ENCODE peak calls at places on chromosome 5, in nine cellular contexts. One of them, this sample, is unnamed.

GRCh38 chr5:102974177-102974576 is 145.8 kb downstream of the GIN1 start:
- DNase-seq in brain microvascular endothelial cell: no peak
- DNase-seq in WERI-Rb-1: no peak
- DNase-seq in A549: no peak
- DNase-seq in SJSA1: no peak
- DNase-seq in cardiac fibroblast: no peak
- DNase-seq in psoas muscle: no peak
- DNase-seq in IMR-90: no peak
- DNase-seq in upper lobe of left lung: no peak
- DNase-seq in this sample: no peak

GRCh38 chr5:168820776-168821302 is 241.7 kb upstream of the PANK3 start:
- DNase-seq in psoas muscle: no peak
- DNase-seq in cardiac fibroblast: no peak
- DNase-seq in brain microvascular endothelial cell: no peak
- DNase-seq in upper lobe of left lung: no peak
- DNase-seq in SJSA1: no peak
- DNase-seq in WERI-Rb-1: peak; percentile 55
- DNase-seq in A549: no peak
- DNase-seq in IMR-90: no peak
- DNase-seq in this sample: no peak

GRCh38 chr5:80707645-80708044 is 52.9 kb upstream of the DHFR start:
- DNase-seq in SJSA1: no peak
- DNase-seq in A549: no peak
- DNase-seq in IMR-90: peak; percentile 56
- DNase-seq in psoas muscle: no peak
- DNase-seq in upper lobe of left lung: no peak
- DNase-seq in cardiac fibroblast: no peak
- DNase-seq in brain microvascular endothelial cell: no peak
- DNase-seq in WERI-Rb-1: no peak
- DNase-seq in this sample: no peak

GRCh38 chr5:36815871-36816270 is 60.7 kb upstream of the NIPBL start:
- DNase-seq in upper lobe of left lung: no peak
- DNase-seq in brain microvascular endothelial cell: no peak
- DNase-seq in cardiac fibroblast: no peak
- DNase-seq in SJSA1: no peak
- DNase-seq in WERI-Rb-1: no peak
- DNase-seq in A549: no peak
- DNase-seq in psoas muscle: no peak
- DNase-seq in IMR-90: no peak
- DNase-seq in this sample: no peak

GRCh38 chr5:141841781-141842180 is 36.4 kb downstream of the PCDH1 start:
- DNase-seq in psoas muscle: no peak
- DNase-seq in A549: no peak
- DNase-seq in upper lobe of left lung: peak; percentile 86
- DNase-seq in WERI-Rb-1: no peak
- DNase-seq in SJSA1: no peak
- DNase-seq in brain microvascular endothelial cell: no peak
- DNase-seq in cardiac fibroblast: no peak
- DNase-seq in IMR-90: no peak
- DNase-seq in this sample: no peak

GRCh38 chr5:158725223-158725825 is 374.4 kb downstream of the EBF1 start:
- DNase-seq in A549: peak; percentile 16
- DNase-seq in brain microvascular endothelial cell: no peak
- DNase-seq in psoas muscle: no peak
- DNase-seq in upper lobe of left lung: no peak
- DNase-seq in SJSA1: no peak
- DNase-seq in IMR-90: no peak
- DNase-seq in cardiac fibroblast: no peak
- DNase-seq in WERI-Rb-1: no peak
- DNase-seq in this sample: no peak

GRCh38 chr5:168792678-168793077 is 213.5 kb upstream of the PANK3 start:
- DNase-seq in psoas muscle: no peak
- DNase-seq in cardiac fibroblast: no peak
- DNase-seq in brain microvascular endothelial cell: no peak
- DNase-seq in A549: no peak
- DNase-seq in SJSA1: no peak
- DNase-seq in IMR-90: no peak
- DNase-seq in upper lobe of left lung: no peak
- DNase-seq in WERI-Rb-1: no peak
- DNase-seq in this sample: no peak

GRCh38 chr5:71957431-71957934 is 149.8 kb upstream of the MAP1B start:
- DNase-seq in upper lobe of left lung: no peak
- DNase-seq in SJSA1: no peak
- DNase-seq in brain microvascular endothelial cell: no peak
- DNase-seq in IMR-90: no peak
- DNase-seq in WERI-Rb-1: no peak
- DNase-seq in cardiac fibroblast: no peak
- DNase-seq in A549: no peak
- DNase-seq in psoas muscle: no peak
- DNase-seq in this sample: no peak

GRCh38 chr5:126251024-126251423 is 172.2 kb upstream of the GRAMD2B start:
- DNase-seq in brain microvascular endothelial cell: no peak
- DNase-seq in upper lobe of left lung: no peak
- DNase-seq in SJSA1: no peak
- DNase-seq in psoas muscle: no peak
- DNase-seq in WERI-Rb-1: no peak
- DNase-seq in A549: no peak
- DNase-seq in cardiac fibroblast: no peak
- DNase-seq in IMR-90: no peak
- DNase-seq in this sample: no peak

GRCh38 chr5:36374275-36374862 is 72.7 kb upstream of the RANBP3L start:
- DNase-seq in upper lobe of left lung: no peak
- DNase-seq in IMR-90: peak; percentile 48
- DNase-seq in brain microvascular endothelial cell: peak; percentile 54
- DNase-seq in WERI-Rb-1: no peak
- DNase-seq in cardiac fibroblast: peak; percentile 80
- DNase-seq in SJSA1: no peak
- DNase-seq in psoas muscle: peak; percentile 56
- DNase-seq in A549: no peak
- DNase-seq in this sample: no peak

GRCh38 chr5:167785896-167786295 is 505.5 kb upstream of the WWC1 start:
- DNase-seq in IMR-90: no peak
- DNase-seq in brain microvascular endothelial cell: no peak
- DNase-seq in SJSA1: no peak
- DNase-seq in cardiac fibroblast: no peak
- DNase-seq in upper lobe of left lung: no peak
- DNase-seq in A549: no peak
- DNase-seq in psoas muscle: no peak
- DNase-seq in WERI-Rb-1: no peak
- DNase-seq in this sample: no peak

GRCh38 chr5:1892685-1893445 is 10.1 kb upstream of the IRX4 start:
- DNase-seq in upper lobe of left lung: no peak
- DNase-seq in psoas muscle: peak; percentile 10
- DNase-seq in cardiac fibroblast: no peak
- DNase-seq in IMR-90: no peak
- DNase-seq in WERI-Rb-1: no peak
- DNase-seq in SJSA1: no peak
- DNase-seq in A549: no peak
- DNase-seq in brain microvascular endothelial cell: no peak
- DNase-seq in this sample: no peak

GRCh38 chr5:154858972-154859950 is 834 bp downstream of the CNOT8 start:
- DNase-seq in psoas muscle: no peak
- DNase-seq in upper lobe of left lung: no peak
- DNase-seq in A549: peak; percentile 22
- DNase-seq in cardiac fibroblast: peak; percentile 7
- DNase-seq in SJSA1: peak; percentile 51
- DNase-seq in WERI-Rb-1: no peak
- DNase-seq in IMR-90: no peak
- DNase-seq in brain microvascular endothelial cell: no peak
- DNase-seq in this sample: no peak

GRCh38 chr5:154862766-154863165 is 4.3 kb downstream of the CNOT8 start:
- DNase-seq in A549: no peak
- DNase-seq in upper lobe of left lung: no peak
- DNase-seq in cardiac fibroblast: peak; percentile 15
- DNase-seq in brain microvascular endothelial cell: no peak
- DNase-seq in IMR-90: no peak
- DNase-seq in psoas muscle: no peak
- DNase-seq in WERI-Rb-1: no peak
- DNase-seq in SJSA1: no peak
- DNase-seq in this sample: no peak

GRCh38 chr5:154861946-154862345 is 3.5 kb downstream of the CNOT8 start:
- DNase-seq in psoas muscle: no peak
- DNase-seq in A549: no peak
- DNase-seq in SJSA1: no peak
- DNase-seq in brain microvascular endothelial cell: no peak
- DNase-seq in upper lobe of left lung: no peak
- DNase-seq in WERI-Rb-1: no peak
- DNase-seq in cardiac fibroblast: no peak
- DNase-seq in IMR-90: no peak
- DNase-seq in this sample: no peak

GRCh38 chr5:154860123-154860522 is 1.7 kb downstream of the CNOT8 start:
- DNase-seq in WERI-Rb-1: no peak
- DNase-seq in IMR-90: peak; percentile 77
- DNase-seq in A549: no peak
- DNase-seq in psoas muscle: peak; percentile 64
- DNase-seq in cardiac fibroblast: peak; percentile 68
- DNase-seq in upper lobe of left lung: peak; percentile 83
- DNase-seq in brain microvascular endothelial cell: peak; percentile 61
- DNase-seq in SJSA1: no peak
- DNase-seq in this sample: no peak

GRCh38 chr5:154860765-154861164 is 2.3 kb downstream of the CNOT8 start:
- DNase-seq in WERI-Rb-1: no peak
- DNase-seq in cardiac fibroblast: no peak
- DNase-seq in SJSA1: no peak
- DNase-seq in brain microvascular endothelial cell: no peak
- DNase-seq in upper lobe of left lung: no peak
- DNase-seq in psoas muscle: no peak
- DNase-seq in IMR-90: no peak
- DNase-seq in A549: no peak
- DNase-seq in this sample: no peak
- H3K4me3 ChIP-seq in WERI-Rb-1: no peak overlapping the region
- H3K4me3 ChIP-seq in cardiac fibroblast: no peak overlapping the region
- H3K4me3 ChIP-seq in SJSA1: no peak overlapping the region
- H3K4me3 ChIP-seq in brain microvascular endothelial cell: no peak overlapping the region
- H3K4me3 ChIP-seq in upper lobe of left lung: peak overlapping the region; percentile 77
- H3K4me3 ChIP-seq in psoas muscle: peak overlapping the region; percentile 76
- H3K4me3 ChIP-seq in IMR-90: peak overlapping the region; percentile 61
- H3K4me3 ChIP-seq in A549: no peak overlapping the region
- H3K4me3 ChIP-seq in this sample: peak overlapping the region; percentile 84

GRCh38 chr5:156329197-156329611 is 2.2 kb downstream of the SGCD start:
- DNase-seq in psoas muscle: peak; percentile 73
- DNase-seq in A549: no peak
- DNase-seq in upper lobe of left lung: no peak
- DNase-seq in WERI-Rb-1: no peak
- DNase-seq in cardiac fibroblast: no peak
- DNase-seq in SJSA1: no peak
- DNase-seq in brain microvascular endothelial cell: no peak
- DNase-seq in IMR-90: no peak
- DNase-seq in this sample: no peak
- H3K4me3 ChIP-seq in psoas muscle: peak overlapping the region; percentile 69
- H3K4me3 ChIP-seq in A549: no peak overlapping the region
- H3K4me3 ChIP-seq in upper lobe of left lung: no peak overlapping the region
- H3K4me3 ChIP-seq in WERI-Rb-1: no peak overlapping the region
- H3K4me3 ChIP-seq in cardiac fibroblast: no peak overlapping the region
- H3K4me3 ChIP-seq in SJSA1: no peak overlapping the region
- H3K4me3 ChIP-seq in brain microvascular endothelial cell: no peak overlapping the region
- H3K4me3 ChIP-seq in IMR-90: no peak overlapping the region
- H3K4me3 ChIP-seq in this sample: no peak overlapping the region

DNA sequence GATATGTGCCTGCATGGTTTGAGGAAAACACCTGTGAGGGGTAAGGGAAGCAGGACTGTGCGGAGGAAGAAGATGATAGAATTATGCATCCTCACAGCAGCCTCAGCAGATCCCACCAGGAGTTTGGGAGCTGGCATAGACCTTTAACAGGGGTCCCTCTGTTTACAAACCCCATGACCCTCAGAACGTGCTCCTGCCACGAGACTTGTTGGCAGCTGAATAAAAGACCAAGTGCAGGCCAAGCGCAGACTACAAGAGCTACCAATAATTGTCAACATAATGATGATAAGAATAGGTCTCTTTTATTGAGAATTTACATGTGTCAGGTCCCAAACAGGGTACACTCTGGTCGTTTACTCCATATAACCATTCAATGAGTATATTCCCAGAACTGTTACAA is 236.0 kb downstream of the MED10 start:
- DNase-seq in brain microvascular endothelial cell: no peak
- DNase-seq in A549: no peak
- DNase-seq in upper lobe of left lung: no peak
- DNase-seq in cardiac fibroblast: no peak
- DNase-seq in IMR-90: no peak
- DNase-seq in psoas muscle: no peak
- DNase-seq in SJSA1: no peak
- DNase-seq in WERI-Rb-1: no peak
- DNase-seq in this sample: no peak
- H3K4me3 ChIP-seq in brain microvascular endothelial cell: no peak overlapping the region
- H3K4me3 ChIP-seq in A549: no peak overlapping the region
- H3K4me3 ChIP-seq in upper lobe of left lung: no peak overlapping the region
- H3K4me3 ChIP-seq in cardiac fibroblast: no peak overlapping the region
- H3K4me3 ChIP-seq in IMR-90: no peak overlapping the region
- H3K4me3 ChIP-seq in psoas muscle: no peak overlapping the region
- H3K4me3 ChIP-seq in SJSA1: no peak overlapping the region
- H3K4me3 ChIP-seq in WERI-Rb-1: no peak overlapping the region
- H3K4me3 ChIP-seq in this sample: no peak overlapping the region

GRCh38 chr5:148486456-148486855 is 102.7 kb downstream of the FBXO38 start:
- DNase-seq in SJSA1: no peak
- DNase-seq in psoas muscle: no peak
- DNase-seq in brain microvascular endothelial cell: no peak
- DNase-seq in WERI-Rb-1: no peak
- DNase-seq in upper lobe of left lung: no peak
- DNase-seq in cardiac fibroblast: no peak
- DNase-seq in A549: no peak
- DNase-seq in IMR-90: no peak
- DNase-seq in this sample: no peak

GRCh38 chr5:148491015-148491792 is 107.4 kb downstream of the FBXO38 start:
- DNase-seq in cardiac fibroblast: peak; percentile 11
- DNase-seq in IMR-90: no peak
- DNase-seq in SJSA1: no peak
- DNase-seq in upper lobe of left lung: no peak
- DNase-seq in psoas muscle: no peak
- DNase-seq in brain microvascular endothelial cell: no peak
- DNase-seq in WERI-Rb-1: no peak
- DNase-seq in A549: no peak
- DNase-seq in this sample: no peak

GRCh38 chr5:148492351-148492750 is 108.6 kb downstream of the FBXO38 start:
- DNase-seq in psoas muscle: no peak
- DNase-seq in cardiac fibroblast: no peak
- DNase-seq in IMR-90: no peak
- DNase-seq in SJSA1: no peak
- DNase-seq in brain microvascular endothelial cell: no peak
- DNase-seq in A549: no peak
- DNase-seq in upper lobe of left lung: no peak
- DNase-seq in WERI-Rb-1: no peak
- DNase-seq in this sample: no peak

GRCh38 chr5:148488757-148489156 is 105.0 kb downstream of the FBXO38 start:
- DNase-seq in cardiac fibroblast: no peak
- DNase-seq in WERI-Rb-1: no peak
- DNase-seq in brain microvascular endothelial cell: no peak
- DNase-seq in A549: no peak
- DNase-seq in psoas muscle: no peak
- DNase-seq in IMR-90: no peak
- DNase-seq in upper lobe of left lung: no peak
- DNase-seq in SJSA1: no peak
- DNase-seq in this sample: no peak

DNA sequence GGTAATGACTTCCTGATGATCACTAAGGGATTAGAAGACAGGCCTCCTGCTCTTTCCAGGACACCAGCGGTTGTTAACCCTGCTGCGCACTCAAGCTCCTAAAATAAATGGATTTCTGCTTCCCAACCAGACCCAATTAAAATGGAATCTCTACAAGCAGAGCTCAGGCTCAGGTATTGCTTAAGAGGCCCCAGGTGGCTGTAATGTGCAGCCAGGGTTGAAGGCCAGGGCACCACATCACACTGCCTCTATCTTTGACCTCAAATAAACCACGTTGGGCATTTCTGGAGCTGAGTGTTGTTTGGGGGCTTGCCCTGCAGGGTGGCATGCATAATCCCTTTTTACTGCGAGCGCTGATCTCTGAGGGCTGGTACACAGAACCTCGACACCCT is 108.0 kb downstream of the FBXO38 start:
- DNase-seq in upper lobe of left lung: no peak
- DNase-seq in WERI-Rb-1: no peak
- DNase-seq in A549: no peak
- DNase-seq in IMR-90: no peak
- DNase-seq in cardiac fibroblast: no peak
- DNase-seq in brain microvascular endothelial cell: no peak
- DNase-seq in SJSA1: no peak
- DNase-seq in psoas muscle: no peak
- DNase-seq in this sample: no peak
- H3K4me3 ChIP-seq in upper lobe of left lung: no peak overlapping the region
- H3K4me3 ChIP-seq in WERI-Rb-1: no peak overlapping the region
- H3K4me3 ChIP-seq in A549: no peak overlapping the region
- H3K4me3 ChIP-seq in IMR-90: no peak overlapping the region
- H3K4me3 ChIP-seq in cardiac fibroblast: no peak overlapping the region
- H3K4me3 ChIP-seq in brain microvascular endothelial cell: no peak overlapping the region
- H3K4me3 ChIP-seq in SJSA1: no peak overlapping the region
- H3K4me3 ChIP-seq in psoas muscle: no peak overlapping the region
- H3K4me3 ChIP-seq in this sample: no peak overlapping the region

This sample was measured in dorsolateral prefrontal cortex.